ENCODE peak calls at places on chromosomes 4 and X, in five cellular contexts. F is SJSA1; J is CD4-positive, alpha-beta T cell; Q is hypothalamus; D is HCT116. O is an unnamed sample.
A peak's percentile ranks its signal among the peaks of the same experiment; 100 is the strongest.

GRCh38 chrX:27598312-27598711 is 8.2 kb downstream of the DCAF8L2 start:
- DNase-seq in F (no peak), J (no peak), Q (no peak), D (no peak), O (no peak)

GRCh38 chr4:15034071-15034764 is 31.9 kb downstream of the CPEB2 start:
- DNase-seq in F (peak; percentile 46), J (no peak), Q (no peak), D (no peak), O (peak; percentile 6)

GRCh38 chrX:122087353-122087752 is 1039.9 kb downstream of the GLUD2 start:
- DNase-seq in F (no peak), J (no peak), Q (no peak), D (no peak), O (no peak)

GRCh38 chr4:2545321-2546013 is 9.0 kb downstream of the FAM193A start:
- DNase-seq in F (no peak), J (no peak), Q (no peak), D (no peak), O (no peak)

GRCh38 chr4:573122-573892 is 2.8 kb downstream of the TMEM271 start:
- DNase-seq in F (no peak), J (no peak), Q (no peak), D (no peak), O (no peak)

GRCh38 chrX:68146054-68146453 is 287.2 kb downstream of the OPHN1 start:
- DNase-seq in F (no peak), J (no peak), Q (no peak), D (peak; percentile 10), O (no peak)

GRCh38 chr4:76836860-76837564 is 60.9 kb downstream of the SOWAHB start:
- DNase-seq in F (no peak), J (no peak), Q (no peak), D (no peak), O (no peak)

GRCh38 chrX:129577473-129577872 is 37.4 kb downstream of the OCRL start:
- DNase-seq in F (peak; percentile 58), J (no peak), Q (no peak), D (no peak), O (no peak)

GRCh38 chrX:53089224-53089842 is 4.6 kb upstream of the KANTR start:
- DNase-seq in F (no peak), J (peak; percentile 32), Q (peak; percentile 28), D (peak; percentile 34), O (peak; percentile 43)

GRCh38 chr4:110970642-110971041 is 347.8 kb upstream of the PITX2 start:
- DNase-seq in F (peak; percentile 49), J (no peak), Q (no peak), D (peak; percentile 65), O (no peak)

GRCh38 chr4:73037057-73037456 is 32.5 kb downstream of the COX18 start:
- DNase-seq in F (no peak), J (no peak), Q (no peak), D (no peak), O (no peak)

GRCh38 chrX:83419030-83419792 is 88.9 kb upstream of the POU3F4 start:
- DNase-seq in F (no peak), J (no peak), Q (no peak), D (no peak), O (no peak)

GRCh38 chrX:155313766-155314165 is 20.6 kb downstream of the CLIC2 start:
- DNase-seq in F (no peak), J (no peak), Q (no peak), D (peak; percentile 2), O (peak; percentile 64)